ENCODE peak calls at places on chromosomes 1 and 21, in nine cellular contexts. One of them, this sample, is unnamed.

GRCh38 chr1:8348777-8349472 is 31.0 kb downstream of the SLC45A1 start:
- DNase-seq in suprapubic skin: peak; percentile 86
- DNase-seq in stimulated activated CD4-positive, alpha-beta T cell treated with anti-CD3 and anti-CD28 coated beads, Interleukin-4, amount 100 ng/mL, for 24 hours: peak; percentile 73
- DNase-seq in stimulated activated CD8-positive, alpha-beta memory T cell treated with anti-CD3 and anti-CD28 coated beads, Interleukin-7, amount 100 ng/mL, for 1 hour: peak; percentile 32
- DNase-seq in fibroblast of mammary gland: peak; percentile 60
- DNase-seq in memory B cell: peak; percentile 80
- DNase-seq in stimulated activated naive CD8-positive, alpha-beta T cell treated with anti-CD3 and anti-CD28 coated beads, Interleukin-15, amount 100 ng/mL, for 72 hours: peak; percentile 71
- DNase-seq in NCI-H2171: peak; percentile 25
- DNase-seq in kidney tubule cell: peak; percentile 66
- DNase-seq in this sample: peak; percentile 57

GRCh38 chr21:37060296-37060695 is 12.6 kb downstream of the PIGP start:
- DNase-seq in suprapubic skin: no peak
- DNase-seq in stimulated activated CD4-positive, alpha-beta T cell treated with anti-CD3 and anti-CD28 coated beads, Interleukin-4, amount 100 ng/mL, for 24 hours: peak; percentile 5
- DNase-seq in stimulated activated CD8-positive, alpha-beta memory T cell treated with anti-CD3 and anti-CD28 coated beads, Interleukin-7, amount 100 ng/mL, for 1 hour: no peak
- DNase-seq in fibroblast of mammary gland: peak; percentile 99
- DNase-seq in memory B cell: no peak
- DNase-seq in stimulated activated naive CD8-positive, alpha-beta T cell treated with anti-CD3 and anti-CD28 coated beads, Interleukin-15, amount 100 ng/mL, for 72 hours: no peak
- DNase-seq in NCI-H2171: peak; percentile 79
- DNase-seq in kidney tubule cell: peak; percentile 94
- DNase-seq in this sample: no peak

GRCh38 chr1:235442788-235443429 is 61.3 kb downstream of the B3GALNT2 start:
- DNase-seq in suprapubic skin: no peak
- DNase-seq in stimulated activated CD4-positive, alpha-beta T cell treated with anti-CD3 and anti-CD28 coated beads, Interleukin-4, amount 100 ng/mL, for 24 hours: no peak
- DNase-seq in stimulated activated CD8-positive, alpha-beta memory T cell treated with anti-CD3 and anti-CD28 coated beads, Interleukin-7, amount 100 ng/mL, for 1 hour: no peak
- DNase-seq in fibroblast of mammary gland: peak; percentile 81
- DNase-seq in memory B cell: no peak
- DNase-seq in stimulated activated naive CD8-positive, alpha-beta T cell treated with anti-CD3 and anti-CD28 coated beads, Interleukin-15, amount 100 ng/mL, for 72 hours: no peak
- DNase-seq in NCI-H2171: no peak
- DNase-seq in kidney tubule cell: peak; percentile 69
- DNase-seq in this sample: no peak

GRCh38 chr21:36733857-36734256 is 34.9 kb downstream of the SIM2 start:
- DNase-seq in suprapubic skin: no peak
- DNase-seq in stimulated activated CD4-positive, alpha-beta T cell treated with anti-CD3 and anti-CD28 coated beads, Interleukin-4, amount 100 ng/mL, for 24 hours: no peak
- DNase-seq in stimulated activated CD8-positive, alpha-beta memory T cell treated with anti-CD3 and anti-CD28 coated beads, Interleukin-7, amount 100 ng/mL, for 1 hour: no peak
- DNase-seq in fibroblast of mammary gland: no peak
- DNase-seq in memory B cell: no peak
- DNase-seq in stimulated activated naive CD8-positive, alpha-beta T cell treated with anti-CD3 and anti-CD28 coated beads, Interleukin-15, amount 100 ng/mL, for 72 hours: no peak
- DNase-seq in NCI-H2171: no peak
- DNase-seq in kidney tubule cell: no peak
- DNase-seq in this sample: no peak

GRCh38 chr1:75136158-75136815 is 2.1 kb downstream of the LHX8 start:
- DNase-seq in suprapubic skin: no peak
- DNase-seq in stimulated activated CD4-positive, alpha-beta T cell treated with anti-CD3 and anti-CD28 coated beads, Interleukin-4, amount 100 ng/mL, for 24 hours: no peak
- DNase-seq in stimulated activated CD8-positive, alpha-beta memory T cell treated with anti-CD3 and anti-CD28 coated beads, Interleukin-7, amount 100 ng/mL, for 1 hour: no peak
- DNase-seq in fibroblast of mammary gland: no peak
- DNase-seq in memory B cell: no peak
- DNase-seq in stimulated activated naive CD8-positive, alpha-beta T cell treated with anti-CD3 and anti-CD28 coated beads, Interleukin-15, amount 100 ng/mL, for 72 hours: no peak
- DNase-seq in NCI-H2171: no peak
- DNase-seq in kidney tubule cell: no peak
- DNase-seq in this sample: no peak

GRCh38 chr1:231016234-231016633 is 23.8 kb downstream of the FAM89A start:
- DNase-seq in suprapubic skin: no peak
- DNase-seq in stimulated activated CD4-positive, alpha-beta T cell treated with anti-CD3 and anti-CD28 coated beads, Interleukin-4, amount 100 ng/mL, for 24 hours: no peak
- DNase-seq in stimulated activated CD8-positive, alpha-beta memory T cell treated with anti-CD3 and anti-CD28 coated beads, Interleukin-7, amount 100 ng/mL, for 1 hour: no peak
- DNase-seq in fibroblast of mammary gland: no peak
- DNase-seq in memory B cell: no peak
- DNase-seq in stimulated activated naive CD8-positive, alpha-beta T cell treated with anti-CD3 and anti-CD28 coated beads, Interleukin-15, amount 100 ng/mL, for 72 hours: no peak
- DNase-seq in NCI-H2171: no peak
- DNase-seq in kidney tubule cell: no peak
- DNase-seq in this sample: no peak

GRCh38 chr1:31866450-31866801 is 50.6 kb upstream of the SPOCD1 start:
- DNase-seq in suprapubic skin: no peak
- DNase-seq in stimulated activated CD4-positive, alpha-beta T cell treated with anti-CD3 and anti-CD28 coated beads, Interleukin-4, amount 100 ng/mL, for 24 hours: no peak
- DNase-seq in stimulated activated CD8-positive, alpha-beta memory T cell treated with anti-CD3 and anti-CD28 coated beads, Interleukin-7, amount 100 ng/mL, for 1 hour: no peak
- DNase-seq in fibroblast of mammary gland: no peak
- DNase-seq in memory B cell: no peak
- DNase-seq in stimulated activated naive CD8-positive, alpha-beta T cell treated with anti-CD3 and anti-CD28 coated beads, Interleukin-15, amount 100 ng/mL, for 72 hours: no peak
- DNase-seq in NCI-H2171: no peak
- DNase-seq in kidney tubule cell: no peak
- DNase-seq in this sample: peak; percentile 53

GRCh38 chr1:97308131-97308530 is 586.5 kb downstream of the PTBP2 start:
- DNase-seq in suprapubic skin: no peak
- DNase-seq in stimulated activated CD4-positive, alpha-beta T cell treated with anti-CD3 and anti-CD28 coated beads, Interleukin-4, amount 100 ng/mL, for 24 hours: no peak
- DNase-seq in stimulated activated CD8-positive, alpha-beta memory T cell treated with anti-CD3 and anti-CD28 coated beads, Interleukin-7, amount 100 ng/mL, for 1 hour: no peak
- DNase-seq in fibroblast of mammary gland: peak; percentile 83
- DNase-seq in memory B cell: no peak
- DNase-seq in stimulated activated naive CD8-positive, alpha-beta T cell treated with anti-CD3 and anti-CD28 coated beads, Interleukin-15, amount 100 ng/mL, for 72 hours: no peak
- DNase-seq in NCI-H2171: no peak
- DNase-seq in kidney tubule cell: no peak
- DNase-seq in this sample: no peak

GRCh38 chr1:244102051-244102450 is 51.0 kb downstream of the ZBTB18 start:
- DNase-seq in suprapubic skin: no peak
- DNase-seq in stimulated activated CD4-positive, alpha-beta T cell treated with anti-CD3 and anti-CD28 coated beads, Interleukin-4, amount 100 ng/mL, for 24 hours: no peak
- DNase-seq in stimulated activated CD8-positive, alpha-beta memory T cell treated with anti-CD3 and anti-CD28 coated beads, Interleukin-7, amount 100 ng/mL, for 1 hour: no peak
- DNase-seq in fibroblast of mammary gland: no peak
- DNase-seq in memory B cell: no peak
- DNase-seq in stimulated activated naive CD8-positive, alpha-beta T cell treated with anti-CD3 and anti-CD28 coated beads, Interleukin-15, amount 100 ng/mL, for 72 hours: no peak
- DNase-seq in NCI-H2171: no peak
- DNase-seq in kidney tubule cell: no peak
- DNase-seq in this sample: no peak

GRCh38 chr1:44511769-44512168 is 106.7 kb downstream of the RNF220 start:
- DNase-seq in suprapubic skin: no peak
- DNase-seq in stimulated activated CD4-positive, alpha-beta T cell treated with anti-CD3 and anti-CD28 coated beads, Interleukin-4, amount 100 ng/mL, for 24 hours: no peak
- DNase-seq in stimulated activated CD8-positive, alpha-beta memory T cell treated with anti-CD3 and anti-CD28 coated beads, Interleukin-7, amount 100 ng/mL, for 1 hour: no peak
- DNase-seq in fibroblast of mammary gland: peak; percentile 8
- DNase-seq in memory B cell: no peak
- DNase-seq in stimulated activated naive CD8-positive, alpha-beta T cell treated with anti-CD3 and anti-CD28 coated beads, Interleukin-15, amount 100 ng/mL, for 72 hours: no peak
- DNase-seq in NCI-H2171: no peak
- DNase-seq in kidney tubule cell: no peak
- DNase-seq in this sample: no peak

GRCh38 chr1:117612517-117613248 is 6.8 kb downstream of the TENT5C start:
- DNase-seq in suprapubic skin: no peak
- DNase-seq in stimulated activated CD4-positive, alpha-beta T cell treated with anti-CD3 and anti-CD28 coated beads, Interleukin-4, amount 100 ng/mL, for 24 hours: no peak
- DNase-seq in stimulated activated CD8-positive, alpha-beta memory T cell treated with anti-CD3 and anti-CD28 coated beads, Interleukin-7, amount 100 ng/mL, for 1 hour: no peak
- DNase-seq in fibroblast of mammary gland: peak; percentile 87
- DNase-seq in memory B cell: no peak
- DNase-seq in stimulated activated naive CD8-positive, alpha-beta T cell treated with anti-CD3 and anti-CD28 coated beads, Interleukin-15, amount 100 ng/mL, for 72 hours: no peak
- DNase-seq in NCI-H2171: no peak
- DNase-seq in kidney tubule cell: no peak
- DNase-seq in this sample: no peak

GRCh38 chr1:966603-967295 is 467 bp downstream of the PLEKHN1 start:
- DNase-seq in suprapubic skin: no peak
- DNase-seq in stimulated activated CD4-positive, alpha-beta T cell treated with anti-CD3 and anti-CD28 coated beads, Interleukin-4, amount 100 ng/mL, for 24 hours: peak; percentile 86
- DNase-seq in stimulated activated CD8-positive, alpha-beta memory T cell treated with anti-CD3 and anti-CD28 coated beads, Interleukin-7, amount 100 ng/mL, for 1 hour: peak; percentile 58
- DNase-seq in fibroblast of mammary gland: peak; percentile 52
- DNase-seq in memory B cell: peak; percentile 44
- DNase-seq in stimulated activated naive CD8-positive, alpha-beta T cell treated with anti-CD3 and anti-CD28 coated beads, Interleukin-15, amount 100 ng/mL, for 72 hours: peak; percentile 72
- DNase-seq in NCI-H2171: no peak
- DNase-seq in kidney tubule cell: peak; percentile 88
- DNase-seq in this sample: peak; percentile 75

GRCh38 chr1:156924478-156925153 is 4.2 kb downstream of the LRRC71 start:
- DNase-seq in suprapubic skin: no peak
- DNase-seq in stimulated activated CD4-positive, alpha-beta T cell treated with anti-CD3 and anti-CD28 coated beads, Interleukin-4, amount 100 ng/mL, for 24 hours: no peak
- DNase-seq in stimulated activated CD8-positive, alpha-beta memory T cell treated with anti-CD3 and anti-CD28 coated beads, Interleukin-7, amount 100 ng/mL, for 1 hour: no peak
- DNase-seq in fibroblast of mammary gland: no peak
- DNase-seq in memory B cell: no peak
- DNase-seq in stimulated activated naive CD8-positive, alpha-beta T cell treated with anti-CD3 and anti-CD28 coated beads, Interleukin-15, amount 100 ng/mL, for 72 hours: no peak
- DNase-seq in NCI-H2171: no peak
- DNase-seq in kidney tubule cell: no peak
- DNase-seq in this sample: no peak

GRCh38 chr21:45618287-45618686 is 25.2 kb upstream of the PCBP3 start:
- DNase-seq in suprapubic skin: no peak
- DNase-seq in stimulated activated CD4-positive, alpha-beta T cell treated with anti-CD3 and anti-CD28 coated beads, Interleukin-4, amount 100 ng/mL, for 24 hours: no peak
- DNase-seq in stimulated activated CD8-positive, alpha-beta memory T cell treated with anti-CD3 and anti-CD28 coated beads, Interleukin-7, amount 100 ng/mL, for 1 hour: no peak
- DNase-seq in fibroblast of mammary gland: peak; percentile 50
- DNase-seq in memory B cell: no peak
- DNase-seq in stimulated activated naive CD8-positive, alpha-beta T cell treated with anti-CD3 and anti-CD28 coated beads, Interleukin-15, amount 100 ng/mL, for 72 hours: no peak
- DNase-seq in NCI-H2171: no peak
- DNase-seq in kidney tubule cell: no peak
- DNase-seq in this sample: no peak

GRCh38 chr1:243946946-243947345 is 96.9 kb upstream of the AKT3 start:
- DNase-seq in suprapubic skin: no peak
- DNase-seq in stimulated activated CD4-positive, alpha-beta T cell treated with anti-CD3 and anti-CD28 coated beads, Interleukin-4, amount 100 ng/mL, for 24 hours: peak; percentile 35
- DNase-seq in stimulated activated CD8-positive, alpha-beta memory T cell treated with anti-CD3 and anti-CD28 coated beads, Interleukin-7, amount 100 ng/mL, for 1 hour: no peak
- DNase-seq in fibroblast of mammary gland: peak; percentile 41
- DNase-seq in memory B cell: no peak
- DNase-seq in stimulated activated naive CD8-positive, alpha-beta T cell treated with anti-CD3 and anti-CD28 coated beads, Interleukin-15, amount 100 ng/mL, for 72 hours: peak; percentile 15
- DNase-seq in NCI-H2171: no peak
- DNase-seq in kidney tubule cell: peak; percentile 18
- DNase-seq in this sample: no peak

GRCh38 chr21:44710294-44710665 is 1.1 kb downstream of the TSPEAR start:
- DNase-seq in suprapubic skin: no peak
- DNase-seq in stimulated activated CD4-positive, alpha-beta T cell treated with anti-CD3 and anti-CD28 coated beads, Interleukin-4, amount 100 ng/mL, for 24 hours: no peak
- DNase-seq in stimulated activated CD8-positive, alpha-beta memory T cell treated with anti-CD3 and anti-CD28 coated beads, Interleukin-7, amount 100 ng/mL, for 1 hour: no peak
- DNase-seq in fibroblast of mammary gland: no peak
- DNase-seq in memory B cell: no peak
- DNase-seq in stimulated activated naive CD8-positive, alpha-beta T cell treated with anti-CD3 and anti-CD28 coated beads, Interleukin-15, amount 100 ng/mL, for 72 hours: no peak
- DNase-seq in NCI-H2171: no peak
- DNase-seq in kidney tubule cell: no peak
- DNase-seq in this sample: no peak

GRCh38 chr1:206635983-206636354 is 633 bp downstream of the DYRK3 start:
- DNase-seq in suprapubic skin: no peak
- DNase-seq in stimulated activated CD4-positive, alpha-beta T cell treated with anti-CD3 and anti-CD28 coated beads, Interleukin-4, amount 100 ng/mL, for 24 hours: no peak
- DNase-seq in stimulated activated CD8-positive, alpha-beta memory T cell treated with anti-CD3 and anti-CD28 coated beads, Interleukin-7, amount 100 ng/mL, for 1 hour: no peak
- DNase-seq in fibroblast of mammary gland: peak; percentile 23
- DNase-seq in memory B cell: no peak
- DNase-seq in stimulated activated naive CD8-positive, alpha-beta T cell treated with anti-CD3 and anti-CD28 coated beads, Interleukin-15, amount 100 ng/mL, for 72 hours: no peak
- DNase-seq in NCI-H2171: no peak
- DNase-seq in kidney tubule cell: no peak
- DNase-seq in this sample: no peak

GRCh38 chr1:74729741-74730478 is 2.9 kb downstream of the CRYZ start:
- DNase-seq in suprapubic skin: no peak
- DNase-seq in stimulated activated CD4-positive, alpha-beta T cell treated with anti-CD3 and anti-CD28 coated beads, Interleukin-4, amount 100 ng/mL, for 24 hours: no peak
- DNase-seq in stimulated activated CD8-positive, alpha-beta memory T cell treated with anti-CD3 and anti-CD28 coated beads, Interleukin-7, amount 100 ng/mL, for 1 hour: no peak
- DNase-seq in fibroblast of mammary gland: peak; percentile 84
- DNase-seq in memory B cell: no peak
- DNase-seq in stimulated activated naive CD8-positive, alpha-beta T cell treated with anti-CD3 and anti-CD28 coated beads, Interleukin-15, amount 100 ng/mL, for 72 hours: no peak
- DNase-seq in NCI-H2171: no peak
- DNase-seq in kidney tubule cell: peak; percentile 90
- DNase-seq in this sample: no peak

GRCh38 chr1:92709738-92710137 is 75.2 kb downstream of the EVI5 start:
- DNase-seq in suprapubic skin: no peak
- DNase-seq in stimulated activated CD4-positive, alpha-beta T cell treated with anti-CD3 and anti-CD28 coated beads, Interleukin-4, amount 100 ng/mL, for 24 hours: no peak
- DNase-seq in stimulated activated CD8-positive, alpha-beta memory T cell treated with anti-CD3 and anti-CD28 coated beads, Interleukin-7, amount 100 ng/mL, for 1 hour: no peak
- DNase-seq in fibroblast of mammary gland: peak; percentile 65
- DNase-seq in memory B cell: no peak
- DNase-seq in stimulated activated naive CD8-positive, alpha-beta T cell treated with anti-CD3 and anti-CD28 coated beads, Interleukin-15, amount 100 ng/mL, for 72 hours: no peak
- DNase-seq in NCI-H2171: no peak
- DNase-seq in kidney tubule cell: peak; percentile 76
- DNase-seq in this sample: no peak

GRCh38 chr1:154320882-154321608 is at the start of gene AQP10:
- DNase-seq in suprapubic skin: no peak
- DNase-seq in stimulated activated CD4-positive, alpha-beta T cell treated with anti-CD3 and anti-CD28 coated beads, Interleukin-4, amount 100 ng/mL, for 24 hours: no peak
- DNase-seq in stimulated activated CD8-positive, alpha-beta memory T cell treated with anti-CD3 and anti-CD28 coated beads, Interleukin-7, amount 100 ng/mL, for 1 hour: no peak
- DNase-seq in fibroblast of mammary gland: no peak
- DNase-seq in memory B cell: no peak
- DNase-seq in stimulated activated naive CD8-positive, alpha-beta T cell treated with anti-CD3 and anti-CD28 coated beads, Interleukin-15, amount 100 ng/mL, for 72 hours: no peak
- DNase-seq in NCI-H2171: no peak
- DNase-seq in kidney tubule cell: no peak
- DNase-seq in this sample: no peak

GRCh38 chr1:90955769-90956168 is 66.1 kb downstream of the ZNF644 start:
- DNase-seq in suprapubic skin: no peak
- DNase-seq in stimulated activated CD4-positive, alpha-beta T cell treated with anti-CD3 and anti-CD28 coated beads, Interleukin-4, amount 100 ng/mL, for 24 hours: no peak
- DNase-seq in stimulated activated CD8-positive, alpha-beta memory T cell treated with anti-CD3 and anti-CD28 coated beads, Interleukin-7, amount 100 ng/mL, for 1 hour: no peak
- DNase-seq in fibroblast of mammary gland: no peak
- DNase-seq in memory B cell: no peak
- DNase-seq in stimulated activated naive CD8-positive, alpha-beta T cell treated with anti-CD3 and anti-CD28 coated beads, Interleukin-15, amount 100 ng/mL, for 72 hours: no peak
- DNase-seq in NCI-H2171: no peak
- DNase-seq in kidney tubule cell: no peak
- DNase-seq in this sample: no peak

GRCh38 chr1:27994060-27994459 is 34.3 kb downstream of the XKR8 start:
- DNase-seq in suprapubic skin: no peak
- DNase-seq in stimulated activated CD4-positive, alpha-beta T cell treated with anti-CD3 and anti-CD28 coated beads, Interleukin-4, amount 100 ng/mL, for 24 hours: no peak
- DNase-seq in stimulated activated CD8-positive, alpha-beta memory T cell treated with anti-CD3 and anti-CD28 coated beads, Interleukin-7, amount 100 ng/mL, for 1 hour: no peak
- DNase-seq in fibroblast of mammary gland: no peak
- DNase-seq in memory B cell: no peak
- DNase-seq in stimulated activated naive CD8-positive, alpha-beta T cell treated with anti-CD3 and anti-CD28 coated beads, Interleukin-15, amount 100 ng/mL, for 72 hours: no peak
- DNase-seq in NCI-H2171: no peak
- DNase-seq in kidney tubule cell: no peak
- DNase-seq in this sample: no peak

GRCh38 chr1:218259800-218260199 is 25.3 kb upstream of the RRP15 start:
- DNase-seq in suprapubic skin: no peak
- DNase-seq in stimulated activated CD4-positive, alpha-beta T cell treated with anti-CD3 and anti-CD28 coated beads, Interleukin-4, amount 100 ng/mL, for 24 hours: no peak
- DNase-seq in stimulated activated CD8-positive, alpha-beta memory T cell treated with anti-CD3 and anti-CD28 coated beads, Interleukin-7, amount 100 ng/mL, for 1 hour: no peak
- DNase-seq in fibroblast of mammary gland: no peak
- DNase-seq in memory B cell: no peak
- DNase-seq in stimulated activated naive CD8-positive, alpha-beta T cell treated with anti-CD3 and anti-CD28 coated beads, Interleukin-15, amount 100 ng/mL, for 72 hours: no peak
- DNase-seq in NCI-H2171: no peak
- DNase-seq in kidney tubule cell: peak; percentile 25
- DNase-seq in this sample: no peak

GRCh38 chr1:236059011-236059410 is 5.9 kb downstream of the NID1 start:
- DNase-seq in suprapubic skin: no peak
- DNase-seq in stimulated activated CD4-positive, alpha-beta T cell treated with anti-CD3 and anti-CD28 coated beads, Interleukin-4, amount 100 ng/mL, for 24 hours: no peak
- DNase-seq in stimulated activated CD8-positive, alpha-beta memory T cell treated with anti-CD3 and anti-CD28 coated beads, Interleukin-7, amount 100 ng/mL, for 1 hour: no peak
- DNase-seq in fibroblast of mammary gland: no peak
- DNase-seq in memory B cell: no peak
- DNase-seq in stimulated activated naive CD8-positive, alpha-beta T cell treated with anti-CD3 and anti-CD28 coated beads, Interleukin-15, amount 100 ng/mL, for 72 hours: no peak
- DNase-seq in NCI-H2171: no peak
- DNase-seq in kidney tubule cell: no peak
- DNase-seq in this sample: no peak

GRCh38 chr1:222242492-222242891 is 305.4 kb downstream of the HHIPL2 start:
- DNase-seq in suprapubic skin: no peak
- DNase-seq in stimulated activated CD4-positive, alpha-beta T cell treated with anti-CD3 and anti-CD28 coated beads, Interleukin-4, amount 100 ng/mL, for 24 hours: no peak
- DNase-seq in stimulated activated CD8-positive, alpha-beta memory T cell treated with anti-CD3 and anti-CD28 coated beads, Interleukin-7, amount 100 ng/mL, for 1 hour: no peak
- DNase-seq in fibroblast of mammary gland: no peak
- DNase-seq in memory B cell: no peak
- DNase-seq in stimulated activated naive CD8-positive, alpha-beta T cell treated with anti-CD3 and anti-CD28 coated beads, Interleukin-15, amount 100 ng/mL, for 72 hours: no peak
- DNase-seq in NCI-H2171: no peak
- DNase-seq in kidney tubule cell: no peak
- DNase-seq in this sample: no peak

GRCh38 chr1:80509965-80510522 is 1290.7 kb upstream of the ADGRL2 start:
- DNase-seq in suprapubic skin: no peak
- DNase-seq in stimulated activated CD4-positive, alpha-beta T cell treated with anti-CD3 and anti-CD28 coated beads, Interleukin-4, amount 100 ng/mL, for 24 hours: no peak
- DNase-seq in stimulated activated CD8-positive, alpha-beta memory T cell treated with anti-CD3 and anti-CD28 coated beads, Interleukin-7, amount 100 ng/mL, for 1 hour: no peak
- DNase-seq in fibroblast of mammary gland: no peak
- DNase-seq in memory B cell: no peak
- DNase-seq in stimulated activated naive CD8-positive, alpha-beta T cell treated with anti-CD3 and anti-CD28 coated beads, Interleukin-15, amount 100 ng/mL, for 72 hours: no peak
- DNase-seq in NCI-H2171: no peak
- DNase-seq in kidney tubule cell: peak; percentile 88
- DNase-seq in this sample: no peak

GRCh38 chr1:52707927-52708655 is 9.9 kb upstream of the COA7 start:
- DNase-seq in suprapubic skin: no peak
- DNase-seq in stimulated activated CD4-positive, alpha-beta T cell treated with anti-CD3 and anti-CD28 coated beads, Interleukin-4, amount 100 ng/mL, for 24 hours: no peak
- DNase-seq in stimulated activated CD8-positive, alpha-beta memory T cell treated with anti-CD3 and anti-CD28 coated beads, Interleukin-7, amount 100 ng/mL, for 1 hour: no peak
- DNase-seq in fibroblast of mammary gland: peak; percentile 65
- DNase-seq in memory B cell: no peak
- DNase-seq in stimulated activated naive CD8-positive, alpha-beta T cell treated with anti-CD3 and anti-CD28 coated beads, Interleukin-15, amount 100 ng/mL, for 72 hours: no peak
- DNase-seq in NCI-H2171: no peak
- DNase-seq in kidney tubule cell: peak; percentile 85
- DNase-seq in this sample: no peak

GRCh38 chr1:210598135-210598652 is 269.5 kb downstream of the HHAT start:
- DNase-seq in suprapubic skin: no peak
- DNase-seq in stimulated activated CD4-positive, alpha-beta T cell treated with anti-CD3 and anti-CD28 coated beads, Interleukin-4, amount 100 ng/mL, for 24 hours: no peak
- DNase-seq in stimulated activated CD8-positive, alpha-beta memory T cell treated with anti-CD3 and anti-CD28 coated beads, Interleukin-7, amount 100 ng/mL, for 1 hour: no peak
- DNase-seq in fibroblast of mammary gland: peak; percentile 96
- DNase-seq in memory B cell: no peak
- DNase-seq in stimulated activated naive CD8-positive, alpha-beta T cell treated with anti-CD3 and anti-CD28 coated beads, Interleukin-15, amount 100 ng/mL, for 72 hours: no peak
- DNase-seq in NCI-H2171: no peak
- DNase-seq in kidney tubule cell: peak; percentile 96
- DNase-seq in this sample: no peak

GRCh38 chr1:121546830-121547680 is 362.3 kb downstream of the SRGAP2C start:
- DNase-seq in suprapubic skin: no peak
- DNase-seq in stimulated activated CD4-positive, alpha-beta T cell treated with anti-CD3 and anti-CD28 coated beads, Interleukin-4, amount 100 ng/mL, for 24 hours: no peak
- DNase-seq in stimulated activated CD8-positive, alpha-beta memory T cell treated with anti-CD3 and anti-CD28 coated beads, Interleukin-7, amount 100 ng/mL, for 1 hour: no peak
- DNase-seq in fibroblast of mammary gland: peak; percentile 7
- DNase-seq in memory B cell: no peak
- DNase-seq in stimulated activated naive CD8-positive, alpha-beta T cell treated with anti-CD3 and anti-CD28 coated beads, Interleukin-15, amount 100 ng/mL, for 72 hours: no peak
- DNase-seq in NCI-H2171: no peak
- DNase-seq in kidney tubule cell: no peak
- DNase-seq in this sample: no peak

This sample was measured in GM06990.